ENCODE peak calls at places on chromosomes 12 and 14, in four cellular contexts. One of them, this sample, is unnamed.

GRCh38 chr12:22744197-22744596 is 119.2 kb downstream of the ETNK1 start:
- DNase-seq in fibroblast of pulmonary artery: no peak
- DNase-seq in sigmoid colon: no peak
- DNase-seq in heart right ventricle: no peak
- DNase-seq in this sample: no peak

GRCh38 chr12:3792623-3793288 is 39.8 kb upstream of the CRACR2A start:
- DNase-seq in sigmoid colon: no peak
- DNase-seq in fibroblast of pulmonary artery: no peak
- DNase-seq in heart right ventricle: no peak
- DNase-seq in this sample: no peak

GRCh38 chr14:77104393-77104792 is 6.3 kb downstream of the CIPC start:
- DNase-seq in fibroblast of pulmonary artery: no peak
- DNase-seq in heart right ventricle: no peak
- DNase-seq in sigmoid colon: no peak
- DNase-seq in this sample: no peak

GRCh38 chr14:101167428-101167827 is 263.9 kb upstream of the RTL1 start:
- DNase-seq in fibroblast of pulmonary artery: no peak
- DNase-seq in heart right ventricle: no peak
- DNase-seq in sigmoid colon: no peak
- DNase-seq in this sample: no peak

GRCh38 chr14:29215853-29216252 is 449.3 kb downstream of the FOXG1 start:
- DNase-seq in sigmoid colon: no peak
- DNase-seq in fibroblast of pulmonary artery: peak; percentile 64
- DNase-seq in heart right ventricle: no peak
- DNase-seq in this sample: peak; percentile 74

GRCh38 chr12:100156731-100157426 is 14.2 kb upstream of the BLTP3B start:
- DNase-seq in sigmoid colon: no peak
- DNase-seq in heart right ventricle: no peak
- DNase-seq in fibroblast of pulmonary artery: no peak
- DNase-seq in this sample: no peak

GRCh38 chr12:4027412-4027811 is 154.2 kb upstream of the PARP11 start:
- DNase-seq in heart right ventricle: no peak
- DNase-seq in sigmoid colon: no peak
- DNase-seq in fibroblast of pulmonary artery: no peak
- DNase-seq in this sample: no peak

GRCh38 chr14:103123128-103123633 is at the start of gene TNFAIP2:
- DNase-seq in fibroblast of pulmonary artery: no peak
- DNase-seq in sigmoid colon: peak; percentile 84
- DNase-seq in heart right ventricle: peak; percentile 67
- DNase-seq in this sample: no peak

GRCh38 chr14:69652942-69653680 is 41.7 kb downstream of the SUSD6 start:
- DNase-seq in heart right ventricle: peak; percentile 37
- DNase-seq in fibroblast of pulmonary artery: no peak
- DNase-seq in sigmoid colon: no peak
- DNase-seq in this sample: no peak

GRCh38 chr12:93526786-93527428 is 45.6 kb upstream of the SOCS2 start:
- DNase-seq in heart right ventricle: no peak
- DNase-seq in fibroblast of pulmonary artery: peak; percentile 93
- DNase-seq in sigmoid colon: no peak
- DNase-seq in this sample: peak; percentile 87

GRCh38 chr12:57823908-57824640 is 5.5 kb upstream of the AVIL start:
- DNase-seq in fibroblast of pulmonary artery: no peak
- DNase-seq in sigmoid colon: no peak
- DNase-seq in heart right ventricle: no peak
- DNase-seq in this sample: no peak

GRCh38 chr12:123089631-123090353 is 61.1 kb downstream of the PITPNM2 start:
- DNase-seq in heart right ventricle: no peak
- DNase-seq in sigmoid colon: no peak
- DNase-seq in fibroblast of pulmonary artery: peak; percentile 92
- DNase-seq in this sample: peak; percentile 99

GRCh38 chr14:99865408-99865807 is 72.2 kb downstream of the EML1 start:
- DNase-seq in fibroblast of pulmonary artery: no peak
- DNase-seq in heart right ventricle: no peak
- DNase-seq in sigmoid colon: no peak
- DNase-seq in this sample: no peak

GRCh38 chr14:68947802-68948201 is 31.3 kb downstream of the ACTN1 start:
- DNase-seq in sigmoid colon: peak; percentile 93
- DNase-seq in fibroblast of pulmonary artery: peak; percentile 93
- DNase-seq in heart right ventricle: peak; percentile 86
- DNase-seq in this sample: peak; percentile 84

GRCh38 chr14:54603362-54603761 is 36.4 kb downstream of the SAMD4A start:
- DNase-seq in heart right ventricle: no peak
- DNase-seq in sigmoid colon: no peak
- DNase-seq in fibroblast of pulmonary artery: peak; percentile 72
- DNase-seq in this sample: peak; percentile 85

GRCh38 chr12:127774828-127775227 is 492.1 kb upstream of the TMEM132C start:
- DNase-seq in sigmoid colon: no peak
- DNase-seq in fibroblast of pulmonary artery: no peak
- DNase-seq in heart right ventricle: no peak
- DNase-seq in this sample: peak; percentile 3

GRCh38 chr14:99564256-99564902 is 39.6 kb downstream of the CCDC85C start:
- DNase-seq in sigmoid colon: peak; percentile 95
- DNase-seq in heart right ventricle: peak; percentile 89
- DNase-seq in fibroblast of pulmonary artery: peak; percentile 91
- DNase-seq in this sample: peak; percentile 48

GRCh38 chr14:69320581-69321365 is 60.8 kb downstream of the GALNT16 start:
- DNase-seq in fibroblast of pulmonary artery: no peak
- DNase-seq in heart right ventricle: no peak
- DNase-seq in sigmoid colon: peak; percentile 20
- DNase-seq in this sample: no peak

GRCh38 chr12:63098851-63099250 is 52.1 kb downstream of the AVPR1A start:
- DNase-seq in sigmoid colon: no peak
- DNase-seq in heart right ventricle: no peak
- DNase-seq in fibroblast of pulmonary artery: no peak
- DNase-seq in this sample: no peak

DNA sequence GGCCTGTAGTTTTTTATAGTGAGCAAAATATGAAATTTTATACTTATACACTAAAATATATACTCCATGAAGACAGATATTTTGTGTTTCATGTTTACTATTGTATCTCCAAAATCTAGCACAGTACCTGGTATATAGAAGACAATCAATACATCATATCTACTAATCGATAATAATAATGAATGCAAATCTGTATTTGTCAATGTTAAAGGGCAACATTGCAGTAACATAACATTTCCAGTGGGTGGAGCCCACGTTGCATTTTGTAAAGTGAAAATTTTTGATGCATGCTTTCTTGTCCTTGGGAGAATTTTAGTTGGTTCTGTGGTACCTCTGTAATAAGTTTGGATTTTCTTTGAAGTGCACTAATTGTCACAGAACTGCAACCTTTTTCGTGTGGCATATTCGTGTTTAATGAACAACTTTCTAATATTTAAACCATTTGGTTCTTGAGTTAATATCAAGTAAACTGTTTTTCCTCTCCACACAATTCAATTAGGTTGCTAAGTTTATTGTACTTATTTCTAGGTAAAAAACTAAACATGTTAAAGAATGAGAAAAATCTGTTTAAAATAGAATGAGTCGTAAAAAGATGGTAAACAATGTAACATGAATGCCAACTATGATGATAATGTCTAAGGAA is 47.4 kb downstream of the AVPR1A start:
- DNase-seq in fibroblast of pulmonary artery: peak; percentile 44
- DNase-seq in heart right ventricle: no peak
- DNase-seq in sigmoid colon: no peak
- DNase-seq in this sample: peak; percentile 40
- TF ChIP-seq CTCF in fibroblast of pulmonary artery: peak; percentile 76
- TF ChIP-seq CTCF in heart right ventricle: peak; percentile 55
- TF ChIP-seq CTCF in sigmoid colon: peak; percentile 28
- TF ChIP-seq CTCF in this sample: peak; percentile 79

GRCh38 chr12:114481200-114481535 is 75.2 kb upstream of the TBX5 start:
- DNase-seq in heart right ventricle: no peak
- DNase-seq in fibroblast of pulmonary artery: no peak
- DNase-seq in sigmoid colon: no peak
- DNase-seq in this sample: no peak
- H3K4me3 ChIP-seq in heart right ventricle: peak overlapping the region; percentile 39
- H3K4me3 ChIP-seq in fibroblast of pulmonary artery: no peak overlapping the region
- H3K4me3 ChIP-seq in sigmoid colon: no peak overlapping the region
- H3K4me3 ChIP-seq in this sample: no peak overlapping the region

DNA sequence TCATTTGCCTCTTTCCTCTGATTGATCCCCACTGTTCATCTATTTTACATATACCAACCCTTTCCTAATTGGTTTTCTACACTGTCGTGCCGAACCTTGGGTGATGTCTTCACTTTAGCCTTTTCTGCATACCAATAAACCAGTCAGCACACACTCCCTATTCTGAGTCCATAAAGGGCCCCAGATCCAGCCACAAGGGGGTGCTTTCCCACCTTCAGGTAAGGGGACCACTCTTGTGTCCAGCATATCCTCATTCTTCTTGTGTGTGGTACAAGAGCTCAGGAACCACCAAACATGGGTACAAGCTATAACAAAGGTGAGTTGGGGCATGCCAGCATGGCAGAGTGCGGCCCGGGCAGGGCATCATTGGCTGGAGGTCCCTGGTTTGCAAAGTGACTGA is 859.8 kb downstream of the FSCB start:
- DNase-seq in sigmoid colon: no peak
- DNase-seq in fibroblast of pulmonary artery: peak; percentile 8
- DNase-seq in heart right ventricle: no peak
- DNase-seq in this sample: no peak
- TF ChIP-seq CTCF in sigmoid colon: no peak
- TF ChIP-seq CTCF in fibroblast of pulmonary artery: peak; percentile 26
- TF ChIP-seq CTCF in heart right ventricle: no peak
- TF ChIP-seq CTCF in this sample: no peak

GRCh38 chr14:104802120-104802912 is 1.4 kb downstream of the ZBTB42 start:
- DNase-seq in heart right ventricle: no peak
- DNase-seq in fibroblast of pulmonary artery: no peak
- DNase-seq in sigmoid colon: no peak
- DNase-seq in this sample: no peak
- H3K4me3 ChIP-seq in heart right ventricle: peak overlapping the region; percentile 85
- H3K4me3 ChIP-seq in fibroblast of pulmonary artery: no peak overlapping the region
- H3K4me3 ChIP-seq in sigmoid colon: no peak overlapping the region
- H3K4me3 ChIP-seq in this sample: no peak overlapping the region

GRCh38 chr12:20460956-20461355 is 92.6 kb downstream of the PDE3A start:
- DNase-seq in sigmoid colon: no peak
- DNase-seq in fibroblast of pulmonary artery: no peak
- DNase-seq in heart right ventricle: no peak
- DNase-seq in this sample: no peak
- TF ChIP-seq CTCF in sigmoid colon: no peak
- TF ChIP-seq CTCF in fibroblast of pulmonary artery: no peak
- TF ChIP-seq CTCF in heart right ventricle: no peak
- TF ChIP-seq CTCF in this sample: no peak

GRCh38 chr12:76025601-76026575 is 5.7 kb downstream of the PHLDA1 start:
- DNase-seq in sigmoid colon: no peak
- DNase-seq in heart right ventricle: no peak
- DNase-seq in fibroblast of pulmonary artery: peak; percentile 72
- DNase-seq in this sample: peak; percentile 82
- H3K4me3 ChIP-seq in sigmoid colon: no peak overlapping the region
- H3K4me3 ChIP-seq in heart right ventricle: no peak overlapping the region
- H3K4me3 ChIP-seq in fibroblast of pulmonary artery: no peak overlapping the region
- H3K4me3 ChIP-seq in this sample: no peak overlapping the region

DNA sequence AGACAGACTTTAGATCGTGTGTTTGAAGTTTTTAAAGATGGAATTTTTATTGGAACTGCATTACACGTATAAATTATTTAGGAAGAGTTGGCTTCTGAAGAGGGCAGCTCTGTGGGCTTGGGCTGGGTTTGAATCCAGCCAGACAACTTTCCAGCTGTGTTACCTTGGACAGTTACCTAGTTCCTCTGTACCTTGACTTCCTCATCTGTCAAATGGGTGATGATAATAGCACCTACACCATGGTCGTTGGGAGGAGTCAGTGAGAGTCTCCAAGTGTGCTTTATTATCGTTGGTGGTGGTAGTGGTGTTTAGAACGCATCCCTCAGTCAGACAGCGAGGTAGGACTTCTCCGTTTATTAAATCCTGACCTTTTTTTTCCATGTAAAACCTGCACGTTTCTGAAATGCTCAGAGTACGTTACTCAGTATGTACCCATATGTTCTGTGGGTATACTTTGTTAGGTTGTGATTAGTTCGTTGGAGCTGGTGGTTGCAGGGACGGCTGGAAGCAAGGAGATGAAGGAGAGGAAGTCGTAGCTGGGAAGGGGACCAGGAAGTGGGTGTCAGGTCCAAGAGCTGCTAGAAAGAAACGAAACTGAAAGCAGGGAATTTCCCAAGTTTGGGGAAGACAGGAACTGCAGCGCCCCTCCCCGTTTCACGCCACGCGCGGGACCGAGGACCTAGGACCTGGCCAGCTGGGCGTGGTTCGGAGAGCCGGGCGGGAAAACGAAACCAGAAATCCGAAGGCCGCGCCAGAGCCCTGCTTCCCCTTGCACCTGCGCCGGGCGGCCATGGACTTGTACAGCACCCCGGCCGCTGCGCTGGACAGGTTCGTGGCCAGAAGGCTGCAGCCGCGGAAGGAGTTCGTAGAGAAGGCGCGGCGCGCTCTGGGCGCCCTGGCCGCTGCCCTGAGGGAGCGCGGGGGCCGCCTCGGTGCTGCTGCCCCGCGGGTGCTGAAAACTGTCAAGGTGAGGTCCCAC is at the start of gene OAS3:
- DNase-seq in fibroblast of pulmonary artery: peak; percentile 49
- DNase-seq in sigmoid colon: peak; percentile 92
- DNase-seq in heart right ventricle: peak; percentile 92
- DNase-seq in this sample: peak; percentile 76
- TF ChIP-seq CTCF in fibroblast of pulmonary artery: no peak
- TF ChIP-seq CTCF in sigmoid colon: no peak
- TF ChIP-seq CTCF in heart right ventricle: no peak
- TF ChIP-seq CTCF in this sample: no peak

DNA sequence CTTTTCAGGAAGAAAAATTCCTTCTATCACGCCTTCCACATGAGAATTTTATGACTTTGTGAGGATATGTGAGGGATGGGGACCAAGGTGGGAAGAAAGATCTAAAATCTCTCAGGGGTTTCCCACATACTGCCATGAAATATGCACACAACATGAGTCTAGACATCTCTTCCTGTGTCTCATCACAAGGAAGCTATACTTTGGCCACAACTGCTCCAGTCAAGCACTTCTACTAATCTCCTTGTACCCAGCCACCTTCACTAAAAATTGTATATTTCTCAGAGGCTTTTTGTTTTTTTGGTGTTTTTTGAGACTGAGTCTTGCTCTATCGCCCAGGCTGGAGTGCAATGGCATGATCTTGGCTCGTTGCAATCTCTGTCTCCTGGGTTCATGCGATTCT is 3.2 kb downstream of the OSBPL8 start:
- DNase-seq in sigmoid colon: no peak
- DNase-seq in heart right ventricle: no peak
- DNase-seq in fibroblast of pulmonary artery: no peak
- DNase-seq in this sample: no peak
- H3K4me3 ChIP-seq in sigmoid colon: no peak overlapping the region
- H3K4me3 ChIP-seq in heart right ventricle: no peak overlapping the region
- H3K4me3 ChIP-seq in fibroblast of pulmonary artery: no peak overlapping the region
- H3K4me3 ChIP-seq in this sample: no peak overlapping the region

DNA sequence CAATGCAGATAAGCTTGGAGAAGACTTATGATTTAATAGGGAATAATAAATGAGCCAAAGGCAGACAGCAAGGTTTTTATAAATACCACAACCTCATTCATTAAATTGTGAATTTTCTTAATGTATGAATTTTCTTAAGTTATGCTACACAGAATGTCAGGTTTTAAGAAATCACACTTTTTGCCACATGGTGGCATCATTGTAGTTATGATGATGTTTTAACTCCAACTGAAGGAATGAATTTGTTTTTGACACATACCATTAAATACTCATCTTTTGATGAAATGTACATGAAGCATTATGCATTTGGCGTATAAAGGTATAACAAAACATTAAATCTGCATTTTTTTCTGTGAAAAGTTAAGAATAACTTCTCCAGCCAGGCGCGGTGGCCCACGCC is 524.1 kb upstream of the FBXO33 start:
- DNase-seq in sigmoid colon: no peak
- DNase-seq in fibroblast of pulmonary artery: no peak
- DNase-seq in heart right ventricle: no peak
- DNase-seq in this sample: no peak
- TF ChIP-seq CTCF in sigmoid colon: no peak
- TF ChIP-seq CTCF in fibroblast of pulmonary artery: no peak
- TF ChIP-seq CTCF in heart right ventricle: no peak
- TF ChIP-seq CTCF in this sample: no peak